ENCODE peak calls at places on chromosomes 16 and 17, in seven cellular contexts. M is naive thymus-derived CD4-positive, alpha-beta T cell; Y is heart right ventricle; K is right atrium auricular region; Z is body of pancreas; S is substantia nigra; J is astrocyte. I is an unnamed sample.

GRCh38 chr16:4486126-4486893 is 10.1 kb downstream of the HMOX2 start:
- DNase-seq in J (no peak), K (peak; percentile 66), Z (peak; percentile 70), Y (peak; percentile 28), S (no peak), M (no peak), I (no peak)

GRCh38 chr16:56614549-56614991 is 6.2 kb downstream of the MT2A start:
- DNase-seq in K (no peak), M (no peak), Z (no peak), J (peak; percentile 94), S (no peak), Y (no peak), I (no peak)

GRCh38 chr17:18928726-18929125 is 23.2 kb upstream of the SLC5A10 start:
- DNase-seq in S (no peak), K (no peak), Y (no peak), J (no peak), M (no peak), Z (no peak), I (no peak)

GRCh38 chr16:85497622-85498314 is 115.4 kb upstream of the GSE1 start:
- DNase-seq in Y (no peak), K (no peak), S (no peak), Z (no peak), J (no peak), M (no peak), I (no peak)

GRCh38 chr16:47600376-47600775 is 139.2 kb downstream of the PHKB start:
- DNase-seq in M (no peak), Z (no peak), Y (no peak), K (no peak), S (no peak), J (no peak), I (no peak)

GRCh38 chr17:74618446-74618845 is 5.1 kb downstream of the CD300E start:
- DNase-seq in M (no peak), Z (no peak), K (no peak), S (no peak), J (no peak), Y (no peak), I (no peak)

GRCh38 chr17:7238418-7239090 is 703 bp downstream of the PHF23 start:
- DNase-seq in S (no peak), Z (peak; percentile 44), J (no peak), M (no peak), Y (no peak), K (no peak), I (no peak)

GRCh38 chr17:48901241-48901640 is 7.0 kb upstream of the UBE2Z start:
- DNase-seq in Y (no peak), K (no peak), J (no peak), Z (no peak), S (no peak), M (no peak), I (no peak)

GRCh38 chr17:42118545-42118944 is 2.6 kb downstream of the KAT2A start:
- DNase-seq in Z (peak; percentile 66), J (no peak), Y (no peak), S (no peak), K (no peak), M (peak; percentile 43), I (no peak)

GRCh38 chr17:2796164-2797140 is at the start of gene RAP1GAP2:
- DNase-seq in J (no peak), S (peak; percentile 57), Y (peak; percentile 37), M (peak; percentile 69), K (peak; percentile 60), Z (peak; percentile 11), I (no peak)

GRCh38 chr17:1315891-1316403 is 36.5 kb downstream of the TRARG1 start:
- DNase-seq in K (no peak), M (no peak), Y (peak; percentile 23), S (no peak), Z (no peak), J (no peak), I (no peak)
- H3K27ac ChIP-seq in K (no peak overlapping the region), M (no peak overlapping the region), Y (peak overlapping the region; percentile 67), S (no peak overlapping the region), Z (no peak overlapping the region), J (no peak overlapping the region), I (no peak overlapping the region)

GRCh38 chr17:57868775-57869598 is 19.1 kb upstream of the MRPS23 start:
- DNase-seq in S (no peak), K (no peak), M (no peak), Y (no peak), J (no peak), Z (no peak), I (no peak)
- H3K27ac ChIP-seq in S (peak overlapping the region; percentile 59), K (peak overlapping the region; percentile 77), M (no peak overlapping the region), Y (no peak overlapping the region), J (peak overlapping the region; percentile 79), Z (peak overlapping the region; percentile 88), I (peak overlapping the region; percentile 92)

GRCh38 chr17:66525338-66525737 is 222.9 kb downstream of the PRKCA start:
- DNase-seq in S (no peak), K (no peak), Y (peak; percentile 38), Z (no peak), J (no peak), M (no peak), I (no peak)

GRCh38 chr17:66526827-66527226 is 224.4 kb downstream of the PRKCA start:
- DNase-seq in Y (no peak), J (no peak), M (no peak), Z (no peak), K (no peak), S (no peak), I (no peak)

GRCh38 chr17:66523378-66524174 is 221.2 kb downstream of the PRKCA start:
- DNase-seq in Z (no peak), K (no peak), Y (no peak), M (no peak), S (no peak), J (peak; percentile 64), I (no peak)

GRCh38 chr17:66522591-66523272 is 220.3 kb downstream of the PRKCA start:
- DNase-seq in J (peak; percentile 64), K (no peak), S (no peak), Y (no peak), M (no peak), Z (no peak), I (no peak)

DNA sequence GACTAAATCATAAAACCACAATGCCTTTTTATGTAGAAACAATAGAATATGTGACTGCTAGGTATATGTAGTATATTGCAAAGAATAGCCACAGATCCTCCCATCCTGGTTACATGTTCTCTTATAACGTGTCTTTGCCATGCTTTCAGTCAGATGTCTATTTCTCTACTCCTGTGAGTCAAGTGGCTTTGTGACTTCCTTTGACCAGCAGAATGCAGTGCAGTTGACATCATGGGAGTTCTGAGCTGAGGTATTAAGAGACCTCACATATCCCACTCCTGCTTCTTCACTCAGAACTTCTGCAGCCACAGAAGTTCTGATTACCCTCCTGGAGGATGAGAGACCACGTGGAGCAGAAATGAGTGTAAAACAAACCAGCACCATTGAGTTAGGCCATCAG is 222.4 kb downstream of the PRKCA start:
- DNase-seq in K (no peak), Y (no peak), Z (no peak), J (no peak), M (no peak), S (no peak), I (no peak)
- H3K27ac ChIP-seq in K (no peak overlapping the region), Y (no peak overlapping the region), Z (no peak overlapping the region), J (no peak overlapping the region), M (no peak overlapping the region), S (peak overlapping the region; percentile 80), I (no peak overlapping the region)

GRCh38 chr16:76535-77272 is 1.3 kb upstream of the MPG start:
- DNase-seq in Z (peak; percentile 62), Y (peak; percentile 78), S (peak; percentile 34), K (peak; percentile 94), J (peak; percentile 75), M (no peak), I (no peak)

GRCh38 chr16:75580-76501 is 2.2 kb upstream of the MPG start:
- DNase-seq in Z (peak; percentile 66), M (no peak), K (peak; percentile 92), S (peak; percentile 32), Y (peak; percentile 80), J (peak; percentile 67), I (no peak)

GRCh38 chr16:74025-74424 is 1.6 kb upstream of the RHBDF1 start:
- DNase-seq in Z (no peak), M (no peak), Y (peak; percentile 84), S (no peak), J (no peak), K (peak; percentile 66), I (no peak)

GRCh38 chr16:72561-73537 is at the start of gene RHBDF1:
- DNase-seq in M (no peak), Z (peak; percentile 81), J (no peak), S (peak; percentile 32), K (no peak), Y (peak; percentile 64), I (no peak)

GRCh38 chr16:74437-75318 is 2.2 kb upstream of the RHBDF1 start:
- DNase-seq in S (no peak), J (no peak), Y (no peak), K (no peak), M (no peak), Z (no peak), I (no peak)
- H3K27ac ChIP-seq in S (no peak overlapping the region), J (no peak overlapping the region), Y (peak overlapping the region; percentile 96), K (peak overlapping the region; percentile 90), M (no peak overlapping the region), Z (no peak overlapping the region), I (no peak overlapping the region)

GRCh38 chr17:82357394-82357793 is 1.7 kb upstream of the TEX19 start:
- DNase-seq in M (no peak), Z (peak; percentile 60), K (no peak), Y (no peak), S (no peak), J (no peak), I (no peak)

GRCh38 chr17:82356845-82357355 is 2.1 kb upstream of the TEX19 start:
- DNase-seq in Z (peak; percentile 72), J (no peak), Y (no peak), S (no peak), M (no peak), K (no peak), I (no peak)

GRCh38 chr17:82361885-82362633 is 3.0 kb downstream of the TEX19 start:
- DNase-seq in M (no peak), S (no peak), K (no peak), Y (no peak), J (no peak), Z (no peak), I (no peak)

GRCh38 chr17:82356028-82356427 is 3.0 kb upstream of the TEX19 start:
- DNase-seq in S (no peak), Y (no peak), J (peak; percentile 53), Z (peak; percentile 47), M (no peak), K (no peak), I (peak; percentile 55)

GRCh38 chr17:82358467-82359350 is at the start of gene TEX19:
- DNase-seq in K (no peak), M (no peak), Z (no peak), S (no peak), J (no peak), Y (no peak), I (no peak)
- H3K27ac ChIP-seq in K (no peak within 1 kb of the TSS), M (no peak within 1 kb of the TSS), Z (no peak within 1 kb of the TSS), S (no peak within 1 kb of the TSS), J (no peak within 1 kb of the TSS), Y (no peak within 1 kb of the TSS), I (no peak within 1 kb of the TSS)